ENCODE peak calls at places on chromosomes 2 and 18, in six cellular contexts. One of them, this sample, is unnamed.

GRCh38 chr2:189142893-189143759 is 36.4 kb downstream of the COL5A2 start:
- DNase-seq in progenitor cell of endocrine pancreas: no peak
- DNase-seq in astrocyte of the spinal cord: no peak
- DNase-seq in HCT116: peak; percentile 62
- DNase-seq in IMR-90: peak; percentile 36
- DNase-seq in CD4-positive, alpha-beta T cell: peak; percentile 9
- DNase-seq in this sample: no peak

GRCh38 chr2:16664052-16664731 is 1.4 kb downstream of the CYRIA start:
- DNase-seq in progenitor cell of endocrine pancreas: no peak
- DNase-seq in astrocyte of the spinal cord: peak; percentile 93
- DNase-seq in HCT116: no peak
- DNase-seq in IMR-90: peak; percentile 92
- DNase-seq in CD4-positive, alpha-beta T cell: no peak
- DNase-seq in this sample: peak; percentile 21

GRCh38 chr2:71544919-71545571 is 91.7 kb downstream of the DYSF start:
- DNase-seq in progenitor cell of endocrine pancreas: no peak
- DNase-seq in astrocyte of the spinal cord: no peak
- DNase-seq in HCT116: no peak
- DNase-seq in IMR-90: no peak
- DNase-seq in CD4-positive, alpha-beta T cell: no peak
- DNase-seq in this sample: no peak

GRCh38 chr2:215933141-215933540 is 80.2 kb downstream of the MREG start:
- DNase-seq in progenitor cell of endocrine pancreas: no peak
- DNase-seq in astrocyte of the spinal cord: no peak
- DNase-seq in HCT116: no peak
- DNase-seq in IMR-90: no peak
- DNase-seq in CD4-positive, alpha-beta T cell: no peak
- DNase-seq in this sample: no peak

GRCh38 chr2:101830555-101830954 is 133.0 kb downstream of the MAP4K4 start:
- DNase-seq in progenitor cell of endocrine pancreas: no peak
- DNase-seq in astrocyte of the spinal cord: peak; percentile 75
- DNase-seq in HCT116: no peak
- DNase-seq in IMR-90: peak; percentile 91
- DNase-seq in CD4-positive, alpha-beta T cell: no peak
- DNase-seq in this sample: no peak

GRCh38 chr2:222671259-222672067 is at the start of gene MOGAT1:
- DNase-seq in progenitor cell of endocrine pancreas: peak; percentile 47
- DNase-seq in astrocyte of the spinal cord: peak; percentile 20
- DNase-seq in HCT116: no peak
- DNase-seq in IMR-90: no peak
- DNase-seq in CD4-positive, alpha-beta T cell: no peak
- DNase-seq in this sample: peak; percentile 38

GRCh38 chr2:152326710-152327109 is 8.3 kb upstream of the FMNL2 start:
- DNase-seq in progenitor cell of endocrine pancreas: no peak
- DNase-seq in astrocyte of the spinal cord: no peak
- DNase-seq in HCT116: no peak
- DNase-seq in IMR-90: no peak
- DNase-seq in CD4-positive, alpha-beta T cell: no peak
- DNase-seq in this sample: no peak

GRCh38 chr2:42754021-42754775 is 9.7 kb downstream of the OXER1 start:
- DNase-seq in progenitor cell of endocrine pancreas: no peak
- DNase-seq in astrocyte of the spinal cord: no peak
- DNase-seq in HCT116: no peak
- DNase-seq in IMR-90: peak; percentile 28
- DNase-seq in CD4-positive, alpha-beta T cell: no peak
- DNase-seq in this sample: no peak

GRCh38 chr2:127463155-127463991 is 45.1 kb downstream of the PROC start:
- DNase-seq in progenitor cell of endocrine pancreas: no peak
- DNase-seq in astrocyte of the spinal cord: no peak
- DNase-seq in HCT116: no peak
- DNase-seq in IMR-90: no peak
- DNase-seq in CD4-positive, alpha-beta T cell: no peak
- DNase-seq in this sample: no peak

GRCh38 chr2:231260442-231260841 is 62.0 kb downstream of the ARMC9 start:
- DNase-seq in progenitor cell of endocrine pancreas: no peak
- DNase-seq in astrocyte of the spinal cord: peak; percentile 26
- DNase-seq in HCT116: no peak
- DNase-seq in IMR-90: peak; percentile 22
- DNase-seq in CD4-positive, alpha-beta T cell: no peak
- DNase-seq in this sample: no peak

GRCh38 chr2:239459581-239459980 is 58.8 kb upstream of the HDAC4 start:
- DNase-seq in progenitor cell of endocrine pancreas: no peak
- DNase-seq in astrocyte of the spinal cord: no peak
- DNase-seq in HCT116: no peak
- DNase-seq in IMR-90: no peak
- DNase-seq in CD4-positive, alpha-beta T cell: no peak
- DNase-seq in this sample: no peak

GRCh38 chr2:13654416-13654815 is 937.7 kb downstream of the TRIB2 start:
- DNase-seq in progenitor cell of endocrine pancreas: no peak
- DNase-seq in astrocyte of the spinal cord: peak; percentile 20
- DNase-seq in HCT116: no peak
- DNase-seq in IMR-90: no peak
- DNase-seq in CD4-positive, alpha-beta T cell: no peak
- DNase-seq in this sample: no peak

GRCh38 chr2:3598912-3599854 is 4.3 kb downstream of the COLEC11 start:
- DNase-seq in progenitor cell of endocrine pancreas: no peak
- DNase-seq in astrocyte of the spinal cord: no peak
- DNase-seq in HCT116: no peak
- DNase-seq in IMR-90: no peak
- DNase-seq in CD4-positive, alpha-beta T cell: no peak
- DNase-seq in this sample: no peak

GRCh38 chr2:127115471-127116199 is 8.7 kb upstream of the BIN1 start:
- DNase-seq in progenitor cell of endocrine pancreas: no peak
- DNase-seq in astrocyte of the spinal cord: no peak
- DNase-seq in HCT116: no peak
- DNase-seq in IMR-90: no peak
- DNase-seq in CD4-positive, alpha-beta T cell: no peak
- DNase-seq in this sample: no peak

GRCh38 chr2:192159215-192159614 is 35.5 kb downstream of the TMEFF2 start:
- DNase-seq in progenitor cell of endocrine pancreas: no peak
- DNase-seq in astrocyte of the spinal cord: no peak
- DNase-seq in HCT116: no peak
- DNase-seq in IMR-90: peak; percentile 2
- DNase-seq in CD4-positive, alpha-beta T cell: no peak
- DNase-seq in this sample: no peak

GRCh38 chr2:157880927-157881326 is 4.8 kb upstream of the ACVR1 start:
- DNase-seq in progenitor cell of endocrine pancreas: no peak
- DNase-seq in astrocyte of the spinal cord: no peak
- DNase-seq in HCT116: no peak
- DNase-seq in IMR-90: no peak
- DNase-seq in CD4-positive, alpha-beta T cell: no peak
- DNase-seq in this sample: no peak

GRCh38 chr2:71943238-71944182 is 204.2 kb downstream of the CYP26B1 start:
- DNase-seq in progenitor cell of endocrine pancreas: no peak
- DNase-seq in astrocyte of the spinal cord: no peak
- DNase-seq in HCT116: no peak
- DNase-seq in IMR-90: no peak
- DNase-seq in CD4-positive, alpha-beta T cell: no peak
- DNase-seq in this sample: no peak

GRCh38 chr18:74268933-74269620 is 22.7 kb downstream of the CYB5A start:
- DNase-seq in progenitor cell of endocrine pancreas: no peak
- DNase-seq in astrocyte of the spinal cord: no peak
- DNase-seq in HCT116: no peak
- DNase-seq in IMR-90: no peak
- DNase-seq in CD4-positive, alpha-beta T cell: no peak
- DNase-seq in this sample: no peak

GRCh38 chr2:104050632-104051242 is 803.2 kb upstream of the POU3F3 start:
- DNase-seq in progenitor cell of endocrine pancreas: no peak
- DNase-seq in astrocyte of the spinal cord: no peak
- DNase-seq in HCT116: no peak
- DNase-seq in IMR-90: no peak
- DNase-seq in CD4-positive, alpha-beta T cell: no peak
- DNase-seq in this sample: no peak

GRCh38 chr18:72128649-72129048 is 415.5 kb downstream of the CBLN2 start:
- DNase-seq in progenitor cell of endocrine pancreas: no peak
- DNase-seq in astrocyte of the spinal cord: no peak
- DNase-seq in HCT116: no peak
- DNase-seq in IMR-90: no peak
- DNase-seq in CD4-positive, alpha-beta T cell: no peak
- DNase-seq in this sample: no peak

GRCh38 chr2:99615247-99615771 is 125.5 kb upstream of the REV1 start:
- DNase-seq in progenitor cell of endocrine pancreas: no peak
- DNase-seq in astrocyte of the spinal cord: no peak
- DNase-seq in HCT116: peak; percentile 21
- DNase-seq in IMR-90: no peak
- DNase-seq in CD4-positive, alpha-beta T cell: no peak
- DNase-seq in this sample: no peak

GRCh38 chr2:111168528-111168929 is 47.8 kb downstream of the BCL2L11 start:
- DNase-seq in progenitor cell of endocrine pancreas: no peak
- DNase-seq in astrocyte of the spinal cord: peak; percentile 78
- DNase-seq in HCT116: peak; percentile 48
- DNase-seq in IMR-90: peak; percentile 89
- DNase-seq in CD4-positive, alpha-beta T cell: peak; percentile 10
- DNase-seq in this sample: no peak

GRCh38 chr2:35116151-35116550 is 1239.4 kb upstream of the CRIM1 start:
- DNase-seq in progenitor cell of endocrine pancreas: no peak
- DNase-seq in astrocyte of the spinal cord: no peak
- DNase-seq in HCT116: no peak
- DNase-seq in IMR-90: no peak
- DNase-seq in CD4-positive, alpha-beta T cell: no peak
- DNase-seq in this sample: no peak

GRCh38 chr2:35114765-35115164 is 1240.8 kb upstream of the CRIM1 start:
- DNase-seq in progenitor cell of endocrine pancreas: no peak
- DNase-seq in astrocyte of the spinal cord: no peak
- DNase-seq in HCT116: no peak
- DNase-seq in IMR-90: no peak
- DNase-seq in CD4-positive, alpha-beta T cell: no peak
- DNase-seq in this sample: no peak
- TF ChIP-seq CTCF in progenitor cell of endocrine pancreas: peak; percentile 58
- TF ChIP-seq CTCF in astrocyte of the spinal cord: no peak
- TF ChIP-seq CTCF in HCT116: no peak
- TF ChIP-seq CTCF in IMR-90: no peak
- TF ChIP-seq CTCF in CD4-positive, alpha-beta T cell: no peak
- TF ChIP-seq CTCF in this sample: peak; percentile 44

GRCh38 chr2:24247592-24247991 is 72.7 kb downstream of the FAM228A start:
- DNase-seq in progenitor cell of endocrine pancreas: no peak
- DNase-seq in astrocyte of the spinal cord: no peak
- DNase-seq in HCT116: no peak
- DNase-seq in IMR-90: no peak
- DNase-seq in CD4-positive, alpha-beta T cell: no peak
- DNase-seq in this sample: no peak

GRCh38 chr2:24259316-24259715 is 84.5 kb downstream of the FAM228A start:
- DNase-seq in progenitor cell of endocrine pancreas: no peak
- DNase-seq in astrocyte of the spinal cord: no peak
- DNase-seq in HCT116: no peak
- DNase-seq in IMR-90: no peak
- DNase-seq in CD4-positive, alpha-beta T cell: no peak
- DNase-seq in this sample: no peak

GRCh38 chr2:24258718-24259117 is 83.9 kb downstream of the FAM228A start:
- DNase-seq in progenitor cell of endocrine pancreas: no peak
- DNase-seq in astrocyte of the spinal cord: no peak
- DNase-seq in HCT116: no peak
- DNase-seq in IMR-90: no peak
- DNase-seq in CD4-positive, alpha-beta T cell: no peak
- DNase-seq in this sample: no peak

GRCh38 chr2:24253303-24253919 is 78.6 kb downstream of the FAM228A start:
- DNase-seq in progenitor cell of endocrine pancreas: no peak
- DNase-seq in astrocyte of the spinal cord: peak; percentile 6
- DNase-seq in HCT116: no peak
- DNase-seq in IMR-90: peak; percentile 41
- DNase-seq in CD4-positive, alpha-beta T cell: no peak
- DNase-seq in this sample: no peak
- TF ChIP-seq CTCF in progenitor cell of endocrine pancreas: no peak
- TF ChIP-seq CTCF in astrocyte of the spinal cord: no peak
- TF ChIP-seq CTCF in HCT116: no peak
- TF ChIP-seq CTCF in IMR-90: no peak
- TF ChIP-seq CTCF in CD4-positive, alpha-beta T cell: no peak
- TF ChIP-seq CTCF in this sample: no peak

DNA sequence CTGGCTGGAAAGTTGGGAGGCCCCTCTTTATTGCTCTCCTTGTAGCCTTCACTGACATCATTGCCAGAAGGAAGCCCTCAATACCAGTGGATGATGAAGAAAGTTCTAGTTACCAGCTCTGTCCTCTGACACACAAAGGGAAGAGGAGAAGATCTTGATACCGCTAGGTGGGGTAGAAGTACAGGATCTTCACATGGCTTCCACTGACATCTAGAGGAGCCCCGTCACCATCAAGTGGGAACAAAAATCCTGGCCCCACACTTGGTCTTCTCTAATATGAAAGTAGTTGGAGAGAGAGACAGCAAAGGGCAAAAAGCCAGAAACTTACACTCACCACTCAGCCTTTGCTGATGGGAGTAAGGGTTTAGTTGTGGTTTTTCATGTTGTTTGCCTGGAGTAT is 12.4 kb downstream of the XIRP2 start:
- DNase-seq in progenitor cell of endocrine pancreas: no peak
- DNase-seq in astrocyte of the spinal cord: peak; percentile 27
- DNase-seq in HCT116: no peak
- DNase-seq in IMR-90: peak; percentile 29
- DNase-seq in CD4-positive, alpha-beta T cell: no peak
- DNase-seq in this sample: no peak
- TF ChIP-seq CTCF in progenitor cell of endocrine pancreas: no peak
- TF ChIP-seq CTCF in astrocyte of the spinal cord: peak; percentile 41
- TF ChIP-seq CTCF in HCT116: no peak
- TF ChIP-seq CTCF in IMR-90: peak; percentile 24
- TF ChIP-seq CTCF in CD4-positive, alpha-beta T cell: no peak
- TF ChIP-seq CTCF in this sample: peak; percentile 38

GRCh38 chr2:1864301-1864980 is 120.1 kb upstream of the PXDN start:
- DNase-seq in progenitor cell of endocrine pancreas: no peak
- DNase-seq in astrocyte of the spinal cord: no peak
- DNase-seq in HCT116: no peak
- DNase-seq in IMR-90: no peak
- DNase-seq in CD4-positive, alpha-beta T cell: no peak
- DNase-seq in this sample: no peak
- TF ChIP-seq CTCF in progenitor cell of endocrine pancreas: no peak
- TF ChIP-seq CTCF in astrocyte of the spinal cord: no peak
- TF ChIP-seq CTCF in HCT116: no peak
- TF ChIP-seq CTCF in IMR-90: no peak
- TF ChIP-seq CTCF in CD4-positive, alpha-beta T cell: no peak
- TF ChIP-seq CTCF in this sample: no peak

GRCh38 chr2:23091900-23092299 is 293.1 kb upstream of the KLHL29 start:
- DNase-seq in progenitor cell of endocrine pancreas: no peak
- DNase-seq in astrocyte of the spinal cord: no peak
- DNase-seq in HCT116: no peak
- DNase-seq in IMR-90: no peak
- DNase-seq in CD4-positive, alpha-beta T cell: no peak
- DNase-seq in this sample: no peak
- TF ChIP-seq CTCF in progenitor cell of endocrine pancreas: no peak
- TF ChIP-seq CTCF in astrocyte of the spinal cord: no peak
- TF ChIP-seq CTCF in HCT116: peak; percentile 7
- TF ChIP-seq CTCF in IMR-90: no peak
- TF ChIP-seq CTCF in CD4-positive, alpha-beta T cell: no peak
- TF ChIP-seq CTCF in this sample: no peak

GRCh38 chr2:7725850-7726242 is 808.6 kb downstream of the RNF144A start:
- DNase-seq in progenitor cell of endocrine pancreas: no peak
- DNase-seq in astrocyte of the spinal cord: no peak
- DNase-seq in HCT116: no peak
- DNase-seq in IMR-90: no peak
- DNase-seq in CD4-positive, alpha-beta T cell: no peak
- DNase-seq in this sample: no peak
- TF ChIP-seq CTCF in progenitor cell of endocrine pancreas: no peak
- TF ChIP-seq CTCF in astrocyte of the spinal cord: no peak
- TF ChIP-seq CTCF in HCT116: no peak
- TF ChIP-seq CTCF in IMR-90: no peak
- TF ChIP-seq CTCF in CD4-positive, alpha-beta T cell: no peak
- TF ChIP-seq CTCF in this sample: no peak

This sample was measured in neural crest cell.